ENCODE peak calls at places on chromosome 1, in seven cellular contexts. One of them, this sample, is unnamed.

GRCh38 chr1:53913352-53914043 is 19.5 kb downstream of the DIO1 start:
- DNase-seq in esophagus squamous epithelium: no peak
- DNase-seq in bronchial epithelial cell: no peak
- DNase-seq in choroid plexus epithelial cell: no peak
- DNase-seq in A549: no peak
- DNase-seq in left ventricle myocardium inferior: no peak
- DNase-seq in AG10803: no peak
- DNase-seq in this sample: no peak

GRCh38 chr1:178371999-178372398 is 124.8 kb downstream of the CLEC20A start:
- DNase-seq in AG10803: no peak
- DNase-seq in esophagus squamous epithelium: no peak
- DNase-seq in bronchial epithelial cell: no peak
- DNase-seq in A549: no peak
- DNase-seq in choroid plexus epithelial cell: peak
- DNase-seq in left ventricle myocardium inferior: no peak
- DNase-seq in this sample: no peak

GRCh38 chr1:50270926-50271325 is 152.3 kb downstream of the DMRTA2 start:
- DNase-seq in AG10803: no peak
- DNase-seq in bronchial epithelial cell: no peak
- DNase-seq in choroid plexus epithelial cell: no peak
- DNase-seq in A549: no peak
- DNase-seq in esophagus squamous epithelium: no peak
- DNase-seq in left ventricle myocardium inferior: no peak
- DNase-seq in this sample: no peak

GRCh38 chr1:36864182-36865079 is 169.9 kb downstream of the GRIK3 start:
- DNase-seq in left ventricle myocardium inferior: no peak
- DNase-seq in AG10803: no peak
- DNase-seq in esophagus squamous epithelium: no peak
- DNase-seq in choroid plexus epithelial cell: no peak
- DNase-seq in A549: no peak
- DNase-seq in bronchial epithelial cell: no peak
- DNase-seq in this sample: peak

GRCh38 chr1:198040880-198041279 is 115.9 kb upstream of the NEK7 start:
- DNase-seq in A549: no peak
- DNase-seq in left ventricle myocardium inferior: no peak
- DNase-seq in AG10803: no peak
- DNase-seq in bronchial epithelial cell: no peak
- DNase-seq in esophagus squamous epithelium: no peak
- DNase-seq in choroid plexus epithelial cell: no peak
- DNase-seq in this sample: no peak

GRCh38 chr1:228014235-228014930 is 7.6 kb downstream of the WNT3A start:
- DNase-seq in bronchial epithelial cell: peak
- DNase-seq in A549: no peak
- DNase-seq in AG10803: peak
- DNase-seq in esophagus squamous epithelium: no peak
- DNase-seq in choroid plexus epithelial cell: peak
- DNase-seq in left ventricle myocardium inferior: peak
- DNase-seq in this sample: no peak

GRCh38 chr1:24931481-24932221 is 1.6 kb upstream of the RUNX3 start:
- DNase-seq in bronchial epithelial cell: no peak
- DNase-seq in esophagus squamous epithelium: no peak
- DNase-seq in AG10803: no peak
- DNase-seq in left ventricle myocardium inferior: no peak
- DNase-seq in choroid plexus epithelial cell: no peak
- DNase-seq in A549: no peak
- DNase-seq in this sample: no peak

GRCh38 chr1:1020415-1021009 is 592 bp downstream of the AGRN start:
- DNase-seq in A549: no peak
- DNase-seq in bronchial epithelial cell: no peak
- DNase-seq in esophagus squamous epithelium: no peak
- DNase-seq in left ventricle myocardium inferior: no peak
- DNase-seq in choroid plexus epithelial cell: no peak
- DNase-seq in AG10803: no peak
- DNase-seq in this sample: peak

GRCh38 chr1:64203420-64203819 is at the start of gene UBE2U:
- DNase-seq in choroid plexus epithelial cell: no peak
- DNase-seq in left ventricle myocardium inferior: no peak
- DNase-seq in AG10803: no peak
- DNase-seq in A549: no peak
- DNase-seq in bronchial epithelial cell: no peak
- DNase-seq in esophagus squamous epithelium: no peak
- DNase-seq in this sample: no peak

GRCh38 chr1:64212023-64212422 is 8.6 kb downstream of the UBE2U start:
- DNase-seq in esophagus squamous epithelium: no peak
- DNase-seq in choroid plexus epithelial cell: peak
- DNase-seq in A549: no peak
- DNase-seq in bronchial epithelial cell: peak
- DNase-seq in AG10803: peak
- DNase-seq in left ventricle myocardium inferior: no peak
- DNase-seq in this sample: no peak

DNA sequence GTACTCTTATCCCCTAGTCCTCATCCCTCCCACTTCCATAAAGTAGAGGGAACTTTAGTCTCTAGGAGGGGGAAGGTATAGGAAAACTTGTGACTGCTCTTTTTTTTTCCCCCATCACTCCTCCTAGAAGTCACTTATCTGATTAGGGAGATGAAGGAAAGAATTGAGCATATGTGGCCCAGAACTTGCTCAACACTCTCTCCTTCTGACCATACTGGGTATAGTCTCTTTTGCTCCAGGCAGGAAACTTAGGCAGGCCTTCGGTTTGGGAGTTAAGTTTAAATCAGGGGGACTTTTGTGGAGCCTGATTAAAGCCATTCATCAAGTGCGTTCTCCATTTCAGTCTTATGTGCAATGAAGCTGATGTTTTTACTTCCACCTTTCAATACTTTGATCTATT is 5.8 kb downstream of the UBE2U start:
- DNase-seq in left ventricle myocardium inferior: no peak
- DNase-seq in choroid plexus epithelial cell: no peak
- DNase-seq in A549: no peak
- DNase-seq in esophagus squamous epithelium: no peak
- DNase-seq in bronchial epithelial cell: no peak
- DNase-seq in AG10803: peak
- DNase-seq in this sample: no peak
- TF ChIP-seq CTCF in left ventricle myocardium inferior: no peak
- TF ChIP-seq CTCF in choroid plexus epithelial cell: no peak
- TF ChIP-seq CTCF in A549: no peak
- TF ChIP-seq CTCF in esophagus squamous epithelium: no peak
- TF ChIP-seq CTCF in bronchial epithelial cell: no peak
- TF ChIP-seq CTCF in AG10803: no peak
- TF ChIP-seq CTCF in this sample: no peak

GRCh38 chr1:52142220-52143153 is 598 bp downstream of the ZFYVE9 start:
- DNase-seq in A549: peak
- DNase-seq in choroid plexus epithelial cell: peak
- DNase-seq in left ventricle myocardium inferior: peak
- DNase-seq in bronchial epithelial cell: peak
- DNase-seq in AG10803: peak
- DNase-seq in esophagus squamous epithelium: no peak
- DNase-seq in this sample: peak
- TF ChIP-seq CTCF in A549: peak
- TF ChIP-seq CTCF in choroid plexus epithelial cell: peak
- TF ChIP-seq CTCF in left ventricle myocardium inferior: peak
- TF ChIP-seq CTCF in bronchial epithelial cell: no peak
- TF ChIP-seq CTCF in AG10803: peak
- TF ChIP-seq CTCF in esophagus squamous epithelium: no peak
- TF ChIP-seq CTCF in this sample: peak

GRCh38 chr1:205669341-205670142 is 10.8 kb downstream of the SLC45A3 start:
- DNase-seq in AG10803: no peak
- DNase-seq in choroid plexus epithelial cell: no peak
- DNase-seq in esophagus squamous epithelium: no peak
- DNase-seq in left ventricle myocardium inferior: no peak
- DNase-seq in A549: no peak
- DNase-seq in bronchial epithelial cell: no peak
- DNase-seq in this sample: no peak

GRCh38 chr1:205670143-205670431 is 10.2 kb downstream of the SLC45A3 start:
- DNase-seq in AG10803: no peak
- DNase-seq in choroid plexus epithelial cell: no peak
- DNase-seq in left ventricle myocardium inferior: no peak
- DNase-seq in esophagus squamous epithelium: no peak
- DNase-seq in A549: no peak
- DNase-seq in bronchial epithelial cell: no peak
- DNase-seq in this sample: no peak

GRCh38 chr1:205667909-205668643 is 12.2 kb downstream of the SLC45A3 start:
- DNase-seq in AG10803: no peak
- DNase-seq in A549: no peak
- DNase-seq in bronchial epithelial cell: peak
- DNase-seq in choroid plexus epithelial cell: no peak
- DNase-seq in left ventricle myocardium inferior: no peak
- DNase-seq in esophagus squamous epithelium: no peak
- DNase-seq in this sample: no peak

GRCh38 chr1:205670611-205671430 is 9.5 kb downstream of the SLC45A3 start:
- DNase-seq in choroid plexus epithelial cell: no peak
- DNase-seq in left ventricle myocardium inferior: no peak
- DNase-seq in bronchial epithelial cell: no peak
- DNase-seq in AG10803: no peak
- DNase-seq in A549: no peak
- DNase-seq in esophagus squamous epithelium: no peak
- DNase-seq in this sample: no peak

DNA sequence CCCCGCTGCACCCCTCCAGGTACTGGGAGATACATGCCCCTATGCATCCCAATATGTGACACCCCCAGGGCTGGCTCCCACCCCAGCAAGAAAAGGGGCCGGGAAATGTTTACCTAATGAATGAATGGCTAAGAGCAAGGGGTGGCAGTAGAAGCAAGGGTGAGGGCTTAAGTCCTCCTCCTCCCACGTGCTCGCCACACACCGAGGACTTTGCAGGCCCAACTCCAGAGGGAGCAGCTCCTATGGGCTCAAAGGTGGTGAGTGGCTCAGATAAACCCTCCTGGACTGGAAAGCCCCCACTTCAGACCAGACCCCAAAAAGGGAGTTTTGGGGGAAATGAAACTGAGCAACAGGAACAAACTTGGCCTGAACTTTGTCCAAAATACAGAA is 11.4 kb downstream of the SLC45A3 start:
- DNase-seq in bronchial epithelial cell: no peak
- DNase-seq in left ventricle myocardium inferior: no peak
- DNase-seq in AG10803: no peak
- DNase-seq in esophagus squamous epithelium: no peak
- DNase-seq in A549: no peak
- DNase-seq in choroid plexus epithelial cell: no peak
- DNase-seq in this sample: no peak
- TF ChIP-seq CTCF in bronchial epithelial cell: no peak
- TF ChIP-seq CTCF in left ventricle myocardium inferior: no peak
- TF ChIP-seq CTCF in AG10803: no peak
- TF ChIP-seq CTCF in esophagus squamous epithelium: no peak
- TF ChIP-seq CTCF in A549: no peak
- TF ChIP-seq CTCF in choroid plexus epithelial cell: peak
- TF ChIP-seq CTCF in this sample: no peak

GRCh38 chr1:38502772-38503171 is 356.8 kb downstream of the RRAGC start:
- DNase-seq in bronchial epithelial cell: no peak
- DNase-seq in esophagus squamous epithelium: no peak
- DNase-seq in AG10803: peak
- DNase-seq in left ventricle myocardium inferior: no peak
- DNase-seq in A549: no peak
- DNase-seq in choroid plexus epithelial cell: peak
- DNase-seq in this sample: no peak
- TF ChIP-seq CTCF in bronchial epithelial cell: no peak
- TF ChIP-seq CTCF in esophagus squamous epithelium: no peak
- TF ChIP-seq CTCF in AG10803: peak
- TF ChIP-seq CTCF in left ventricle myocardium inferior: no peak
- TF ChIP-seq CTCF in A549: no peak
- TF ChIP-seq CTCF in choroid plexus epithelial cell: peak
- TF ChIP-seq CTCF in this sample: no peak

DNA sequence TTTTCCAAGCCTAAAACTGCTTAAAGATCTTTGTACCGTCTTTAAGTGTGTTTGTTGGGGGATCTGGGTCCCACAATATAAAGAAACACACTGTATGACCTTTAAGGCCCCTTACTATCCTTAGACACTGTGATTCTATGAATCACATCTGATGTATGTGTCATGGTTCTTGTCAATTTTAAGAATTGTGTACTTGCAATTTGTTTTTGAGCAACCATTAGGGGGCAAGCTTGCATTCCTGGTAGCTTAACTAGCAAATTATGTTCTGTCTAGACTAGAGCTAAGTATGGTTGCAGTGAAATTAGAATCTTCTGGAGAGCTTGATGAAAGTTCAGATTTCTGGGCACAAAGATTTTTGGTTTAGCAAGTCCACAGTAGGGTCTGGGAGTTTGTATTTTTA is 219.5 kb downstream of the TPR start:
- DNase-seq in choroid plexus epithelial cell: peak
- DNase-seq in left ventricle myocardium inferior: no peak
- DNase-seq in esophagus squamous epithelium: no peak
- DNase-seq in AG10803: peak
- DNase-seq in bronchial epithelial cell: peak
- DNase-seq in A549: peak
- DNase-seq in this sample: peak
- TF ChIP-seq CTCF in choroid plexus epithelial cell: peak
- TF ChIP-seq CTCF in left ventricle myocardium inferior: peak
- TF ChIP-seq CTCF in esophagus squamous epithelium: peak
- TF ChIP-seq CTCF in AG10803: peak
- TF ChIP-seq CTCF in bronchial epithelial cell: peak
- TF ChIP-seq CTCF in A549: peak
- TF ChIP-seq CTCF in this sample: peak

DNA sequence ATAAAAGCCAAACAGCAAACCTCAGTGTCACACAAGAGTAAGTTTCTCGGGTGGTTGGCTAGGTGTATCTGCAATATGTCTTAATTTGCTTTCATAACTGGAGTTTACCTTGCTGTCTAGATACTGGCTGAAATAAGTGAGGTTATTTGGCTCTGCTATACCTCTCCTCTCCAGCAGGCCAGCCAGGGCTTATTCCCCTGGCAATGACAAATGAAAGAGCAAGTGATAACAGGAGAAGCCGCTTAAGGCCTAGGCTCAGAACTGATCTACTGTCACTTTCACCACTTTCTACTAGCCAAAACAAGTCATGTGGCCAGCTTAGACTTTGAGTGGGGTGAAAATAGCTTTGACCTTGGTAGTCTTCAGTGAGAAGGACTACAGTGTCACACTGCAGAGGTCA is 4.8 kb upstream of the RPE65 start:
- DNase-seq in esophagus squamous epithelium: no peak
- DNase-seq in bronchial epithelial cell: peak
- DNase-seq in left ventricle myocardium inferior: no peak
- DNase-seq in choroid plexus epithelial cell: no peak
- DNase-seq in AG10803: no peak
- DNase-seq in A549: no peak
- DNase-seq in this sample: no peak
- TF ChIP-seq CTCF in esophagus squamous epithelium: peak
- TF ChIP-seq CTCF in bronchial epithelial cell: peak
- TF ChIP-seq CTCF in left ventricle myocardium inferior: peak
- TF ChIP-seq CTCF in choroid plexus epithelial cell: peak
- TF ChIP-seq CTCF in AG10803: no peak
- TF ChIP-seq CTCF in A549: no peak
- TF ChIP-seq CTCF in this sample: no peak

GRCh38 chr1:184497962-184498723 is 111.3 kb downstream of the C1orf21 start:
- DNase-seq in A549: no peak
- DNase-seq in choroid plexus epithelial cell: no peak
- DNase-seq in left ventricle myocardium inferior: no peak
- DNase-seq in AG10803: no peak
- DNase-seq in bronchial epithelial cell: no peak
- DNase-seq in esophagus squamous epithelium: no peak
- DNase-seq in this sample: no peak
- TF ChIP-seq CTCF in A549: no peak
- TF ChIP-seq CTCF in choroid plexus epithelial cell: no peak
- TF ChIP-seq CTCF in left ventricle myocardium inferior: no peak
- TF ChIP-seq CTCF in AG10803: no peak
- TF ChIP-seq CTCF in bronchial epithelial cell: no peak
- TF ChIP-seq CTCF in esophagus squamous epithelium: no peak
- TF ChIP-seq CTCF in this sample: no peak

This sample was measured in Calu3.